ENCODE peak calls at places on chromosome 18, in eight cellular contexts. One of them, this sample, is unnamed.

GRCh38 chr18:42181474-42181873 is 226.4 kb downstream of the PIK3C3 start:
- DNase-seq in breast epithelium: no peak
- DNase-seq in progenitor cell of endocrine pancreas: no peak
- DNase-seq in mammary epithelial cell: no peak
- DNase-seq in fibroblast of mammary gland: no peak
- DNase-seq in pancreas: no peak
- DNase-seq in K562: no peak
- DNase-seq in cardiac fibroblast: no peak
- DNase-seq in this sample: no peak

GRCh38 chr18:995641-996040 is 91.0 kb downstream of the ADCYAP1 start:
- DNase-seq in cardiac fibroblast: peak; percentile 87
- DNase-seq in mammary epithelial cell: peak; percentile 38
- DNase-seq in progenitor cell of endocrine pancreas: no peak
- DNase-seq in K562: no peak
- DNase-seq in fibroblast of mammary gland: peak; percentile 90
- DNase-seq in breast epithelium: no peak
- DNase-seq in pancreas: no peak
- DNase-seq in this sample: no peak

GRCh38 chr18:62018761-62019041 is 125.9 kb upstream of the RNF152 start:
- DNase-seq in cardiac fibroblast: no peak
- DNase-seq in progenitor cell of endocrine pancreas: no peak
- DNase-seq in pancreas: no peak
- DNase-seq in fibroblast of mammary gland: no peak
- DNase-seq in K562: no peak
- DNase-seq in mammary epithelial cell: no peak
- DNase-seq in breast epithelium: no peak
- DNase-seq in this sample: no peak

GRCh38 chr18:80246656-80247402 is 485 bp downstream of the PARD6G start:
- DNase-seq in cardiac fibroblast: no peak
- DNase-seq in pancreas: peak; percentile 46
- DNase-seq in K562: peak; percentile 29
- DNase-seq in breast epithelium: no peak
- DNase-seq in mammary epithelial cell: peak; percentile 65
- DNase-seq in progenitor cell of endocrine pancreas: peak; percentile 28
- DNase-seq in fibroblast of mammary gland: no peak
- DNase-seq in this sample: no peak

GRCh38 chr18:11145413-11146191 is 3.8 kb downstream of the PIEZO2 start:
- DNase-seq in K562: no peak
- DNase-seq in breast epithelium: no peak
- DNase-seq in cardiac fibroblast: no peak
- DNase-seq in pancreas: no peak
- DNase-seq in fibroblast of mammary gland: no peak
- DNase-seq in progenitor cell of endocrine pancreas: no peak
- DNase-seq in mammary epithelial cell: no peak
- DNase-seq in this sample: no peak

GRCh38 chr18:79501006-79501405 is 105.3 kb downstream of the NFATC1 start:
- DNase-seq in progenitor cell of endocrine pancreas: no peak
- DNase-seq in breast epithelium: no peak
- DNase-seq in fibroblast of mammary gland: no peak
- DNase-seq in mammary epithelial cell: no peak
- DNase-seq in cardiac fibroblast: no peak
- DNase-seq in pancreas: no peak
- DNase-seq in K562: no peak
- DNase-seq in this sample: no peak

GRCh38 chr18:55266981-55267380 is 307.7 kb upstream of the CCDC68 start:
- DNase-seq in mammary epithelial cell: no peak
- DNase-seq in progenitor cell of endocrine pancreas: no peak
- DNase-seq in pancreas: no peak
- DNase-seq in breast epithelium: no peak
- DNase-seq in fibroblast of mammary gland: peak; percentile 77
- DNase-seq in cardiac fibroblast: no peak
- DNase-seq in K562: no peak
- DNase-seq in this sample: no peak

GRCh38 chr18:4987452-4988405 is 209.3 kb downstream of the AKAIN1 start:
- DNase-seq in fibroblast of mammary gland: no peak
- DNase-seq in cardiac fibroblast: no peak
- DNase-seq in breast epithelium: no peak
- DNase-seq in progenitor cell of endocrine pancreas: no peak
- DNase-seq in mammary epithelial cell: no peak
- DNase-seq in K562: no peak
- DNase-seq in pancreas: no peak
- DNase-seq in this sample: no peak

GRCh38 chr18:79580481-79581171 is 99.0 kb upstream of the CTDP1 start:
- DNase-seq in fibroblast of mammary gland: no peak
- DNase-seq in breast epithelium: peak; percentile 33
- DNase-seq in cardiac fibroblast: no peak
- DNase-seq in pancreas: peak; percentile 10
- DNase-seq in K562: no peak
- DNase-seq in mammary epithelial cell: no peak
- DNase-seq in progenitor cell of endocrine pancreas: no peak
- DNase-seq in this sample: no peak

GRCh38 chr18:4758980-4759379 is 303.9 kb upstream of the DLGAP1 start:
- DNase-seq in fibroblast of mammary gland: no peak
- DNase-seq in progenitor cell of endocrine pancreas: no peak
- DNase-seq in K562: no peak
- DNase-seq in mammary epithelial cell: peak; percentile 2
- DNase-seq in cardiac fibroblast: no peak
- DNase-seq in breast epithelium: no peak
- DNase-seq in pancreas: no peak
- DNase-seq in this sample: no peak

GRCh38 chr18:23494992-23495391 is 8.3 kb upstream of the RMC1 start:
- DNase-seq in K562: no peak
- DNase-seq in progenitor cell of endocrine pancreas: no peak
- DNase-seq in mammary epithelial cell: peak; percentile 82
- DNase-seq in breast epithelium: no peak
- DNase-seq in fibroblast of mammary gland: no peak
- DNase-seq in cardiac fibroblast: no peak
- DNase-seq in pancreas: no peak
- DNase-seq in this sample: no peak

GRCh38 chr18:22223961-22224322 is 54.6 kb downstream of the GATA6 start:
- DNase-seq in fibroblast of mammary gland: no peak
- DNase-seq in K562: no peak
- DNase-seq in progenitor cell of endocrine pancreas: no peak
- DNase-seq in mammary epithelial cell: no peak
- DNase-seq in pancreas: no peak
- DNase-seq in cardiac fibroblast: no peak
- DNase-seq in breast epithelium: no peak
- DNase-seq in this sample: no peak

GRCh38 chr18:39162013-39162412 is 1596.4 kb upstream of the CELF4 start:
- DNase-seq in pancreas: no peak
- DNase-seq in K562: no peak
- DNase-seq in fibroblast of mammary gland: no peak
- DNase-seq in progenitor cell of endocrine pancreas: no peak
- DNase-seq in mammary epithelial cell: no peak
- DNase-seq in cardiac fibroblast: no peak
- DNase-seq in breast epithelium: no peak
- DNase-seq in this sample: no peak

GRCh38 chr18:24600076-24600654 is 139.7 kb downstream of the HRH4 start:
- DNase-seq in mammary epithelial cell: peak; percentile 45
- DNase-seq in breast epithelium: no peak
- DNase-seq in progenitor cell of endocrine pancreas: no peak
- DNase-seq in K562: peak; percentile 32
- DNase-seq in cardiac fibroblast: peak; percentile 72
- DNase-seq in pancreas: no peak
- DNase-seq in fibroblast of mammary gland: peak; percentile 76
- DNase-seq in this sample: no peak

GRCh38 chr18:76482267-76482666 is 12.8 kb downstream of the ZNF516 start:
- DNase-seq in mammary epithelial cell: no peak
- DNase-seq in K562: no peak
- DNase-seq in fibroblast of mammary gland: no peak
- DNase-seq in progenitor cell of endocrine pancreas: no peak
- DNase-seq in cardiac fibroblast: no peak
- DNase-seq in breast epithelium: no peak
- DNase-seq in pancreas: no peak
- DNase-seq in this sample: no peak

GRCh38 chr18:10015941-10016819 is 102.4 kb downstream of the VAPA start:
- DNase-seq in breast epithelium: no peak
- DNase-seq in progenitor cell of endocrine pancreas: no peak
- DNase-seq in K562: no peak
- DNase-seq in mammary epithelial cell: peak; percentile 54
- DNase-seq in cardiac fibroblast: peak; percentile 98
- DNase-seq in pancreas: no peak
- DNase-seq in fibroblast of mammary gland: peak; percentile 97
- DNase-seq in this sample: no peak

GRCh38 chr18:50287441-50288347 is at the start of gene CXXC1:
- DNase-seq in fibroblast of mammary gland: peak; percentile 100
- DNase-seq in breast epithelium: peak; percentile 96
- DNase-seq in mammary epithelial cell: peak; percentile 99
- DNase-seq in pancreas: peak; percentile 97
- DNase-seq in cardiac fibroblast: peak; percentile 100
- DNase-seq in K562: peak; percentile 90
- DNase-seq in progenitor cell of endocrine pancreas: peak; percentile 97
- DNase-seq in this sample: peak; percentile 94
- TF ChIP-seq CTCF in fibroblast of mammary gland: peak; percentile 26
- TF ChIP-seq CTCF in breast epithelium: peak; percentile 79
- TF ChIP-seq CTCF in mammary epithelial cell: peak; percentile 51
- TF ChIP-seq CTCF in pancreas: peak; percentile 29
- TF ChIP-seq CTCF in cardiac fibroblast: peak; percentile 63
- TF ChIP-seq CTCF in K562: peak; percentile 39
- TF ChIP-seq CTCF in progenitor cell of endocrine pancreas: peak; percentile 71
- TF ChIP-seq CTCF in this sample: peak; percentile 31

DNA sequence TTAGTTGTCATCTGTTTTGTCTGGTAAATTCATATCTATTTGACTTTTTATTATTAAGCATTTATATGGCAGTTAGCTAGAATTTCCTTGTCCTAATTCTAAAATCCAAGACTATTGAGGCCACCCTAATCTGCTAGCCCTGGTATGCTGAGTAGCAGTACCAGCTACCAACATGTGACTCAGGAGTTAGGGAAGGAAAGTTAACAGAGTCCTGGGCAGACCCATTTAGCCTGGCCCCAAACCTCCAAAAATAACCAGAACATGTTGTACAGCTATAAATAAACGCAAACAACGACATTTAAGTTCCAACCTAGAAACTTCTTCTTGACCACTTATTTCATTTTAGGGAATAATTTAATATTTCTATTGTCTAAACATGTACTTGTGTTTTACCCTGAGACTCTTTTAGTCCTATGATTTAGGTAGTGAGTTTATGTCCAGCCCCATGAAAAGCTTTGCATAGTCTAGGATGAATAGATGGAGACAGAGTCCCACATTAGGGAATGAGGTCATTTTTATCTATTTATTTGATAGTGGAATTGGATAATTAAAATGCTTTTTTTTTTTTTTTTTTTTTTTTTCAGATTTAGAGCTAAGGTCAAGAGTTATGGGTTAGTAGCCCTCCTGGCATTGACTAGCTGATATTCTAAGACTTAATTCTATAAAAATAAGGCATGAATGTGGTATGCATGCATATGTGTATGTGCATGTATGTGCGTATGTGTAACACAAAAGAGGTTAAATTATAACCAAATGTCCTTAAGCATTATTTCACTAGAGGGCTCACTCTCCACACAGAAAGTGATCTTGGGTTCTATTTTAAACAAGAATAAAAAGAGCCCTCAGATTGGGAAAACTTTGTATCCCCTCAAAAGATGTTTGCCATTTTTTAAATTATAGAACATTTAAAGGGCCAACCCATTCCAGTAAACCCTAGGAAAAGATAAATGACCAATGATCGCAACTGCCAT is 160.0 kb upstream of the MAPRE2 start:
- DNase-seq in cardiac fibroblast: peak; percentile 6
- DNase-seq in pancreas: no peak
- DNase-seq in breast epithelium: no peak
- DNase-seq in mammary epithelial cell: no peak
- DNase-seq in fibroblast of mammary gland: peak; percentile 33
- DNase-seq in progenitor cell of endocrine pancreas: no peak
- DNase-seq in K562: no peak
- DNase-seq in this sample: no peak
- TF ChIP-seq CTCF in cardiac fibroblast: peak; percentile 17
- TF ChIP-seq CTCF in pancreas: no peak
- TF ChIP-seq CTCF in breast epithelium: no peak
- TF ChIP-seq CTCF in mammary epithelial cell: peak; percentile 30
- TF ChIP-seq CTCF in fibroblast of mammary gland: peak; percentile 29
- TF ChIP-seq CTCF in progenitor cell of endocrine pancreas: peak; percentile 41
- TF ChIP-seq CTCF in K562: no peak
- TF ChIP-seq CTCF in this sample: no peak

GRCh38 chr18:45837283-45838070 is 12.0 kb downstream of the SIGLEC15 start:
- DNase-seq in cardiac fibroblast: peak; percentile 62
- DNase-seq in progenitor cell of endocrine pancreas: peak; percentile 46
- DNase-seq in fibroblast of mammary gland: peak; percentile 43
- DNase-seq in breast epithelium: peak; percentile 69
- DNase-seq in pancreas: peak; percentile 53
- DNase-seq in K562: no peak
- DNase-seq in mammary epithelial cell: no peak
- DNase-seq in this sample: peak; percentile 54
- TF ChIP-seq CTCF in cardiac fibroblast: no peak
- TF ChIP-seq CTCF in progenitor cell of endocrine pancreas: peak; percentile 39
- TF ChIP-seq CTCF in fibroblast of mammary gland: no peak
- TF ChIP-seq CTCF in breast epithelium: no peak
- TF ChIP-seq CTCF in pancreas: no peak
- TF ChIP-seq CTCF in K562: no peak
- TF ChIP-seq CTCF in mammary epithelial cell: peak; percentile 34
- TF ChIP-seq CTCF in this sample: peak; percentile 33

GRCh38 chr18:58144106-58144505 is 100.1 kb downstream of the NEDD4L start:
- DNase-seq in pancreas: no peak
- DNase-seq in progenitor cell of endocrine pancreas: no peak
- DNase-seq in K562: no peak
- DNase-seq in cardiac fibroblast: no peak
- DNase-seq in breast epithelium: no peak
- DNase-seq in mammary epithelial cell: no peak
- DNase-seq in fibroblast of mammary gland: no peak
- DNase-seq in this sample: no peak

GRCh38 chr18:58143391-58143790 is 99.4 kb downstream of the NEDD4L start:
- DNase-seq in cardiac fibroblast: peak; percentile 77
- DNase-seq in breast epithelium: no peak
- DNase-seq in progenitor cell of endocrine pancreas: no peak
- DNase-seq in pancreas: no peak
- DNase-seq in fibroblast of mammary gland: no peak
- DNase-seq in K562: no peak
- DNase-seq in mammary epithelial cell: no peak
- DNase-seq in this sample: no peak

GRCh38 chr18:58146099-58146498 is 102.1 kb downstream of the NEDD4L start:
- DNase-seq in pancreas: no peak
- DNase-seq in progenitor cell of endocrine pancreas: no peak
- DNase-seq in cardiac fibroblast: no peak
- DNase-seq in K562: no peak
- DNase-seq in breast epithelium: no peak
- DNase-seq in fibroblast of mammary gland: no peak
- DNase-seq in mammary epithelial cell: no peak
- DNase-seq in this sample: no peak

GRCh38 chr18:58140366-58141325 is 96.6 kb downstream of the NEDD4L start:
- DNase-seq in breast epithelium: no peak
- DNase-seq in mammary epithelial cell: no peak
- DNase-seq in fibroblast of mammary gland: no peak
- DNase-seq in pancreas: no peak
- DNase-seq in progenitor cell of endocrine pancreas: no peak
- DNase-seq in K562: no peak
- DNase-seq in cardiac fibroblast: no peak
- DNase-seq in this sample: no peak

DNA sequence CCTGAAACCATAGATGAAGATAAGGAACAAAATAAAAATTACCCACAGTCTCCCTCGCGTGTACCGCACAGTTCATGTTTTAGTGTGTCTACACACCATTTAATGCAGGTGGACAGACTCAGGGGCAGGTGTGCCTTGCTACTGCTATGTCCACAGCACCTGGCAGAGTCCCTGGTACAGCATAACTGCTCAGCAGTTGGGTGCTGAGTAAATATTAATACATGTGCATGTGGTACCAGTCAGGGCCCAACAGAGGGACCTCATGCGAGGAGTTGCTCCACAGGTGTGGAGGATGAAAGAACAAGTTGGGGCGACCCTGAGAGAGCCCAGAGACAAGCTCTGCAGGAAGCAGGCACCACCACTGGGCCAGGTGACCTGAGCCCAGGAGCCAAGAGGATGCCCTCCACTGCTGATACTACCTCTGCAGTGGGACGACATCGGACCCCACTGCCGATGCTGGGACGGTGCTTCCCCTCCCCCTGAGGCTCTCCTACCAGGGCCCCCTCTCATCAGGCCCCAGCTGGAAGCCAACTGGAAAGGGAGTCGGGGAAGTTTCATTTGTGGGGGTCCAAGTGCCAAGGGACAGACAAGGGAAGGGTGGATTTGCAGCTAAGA is 100.8 kb downstream of the NEDD4L start:
- DNase-seq in fibroblast of mammary gland: no peak
- DNase-seq in progenitor cell of endocrine pancreas: no peak
- DNase-seq in pancreas: no peak
- DNase-seq in cardiac fibroblast: no peak
- DNase-seq in mammary epithelial cell: no peak
- DNase-seq in K562: no peak
- DNase-seq in breast epithelium: no peak
- DNase-seq in this sample: no peak
- TF ChIP-seq CTCF in fibroblast of mammary gland: no peak
- TF ChIP-seq CTCF in progenitor cell of endocrine pancreas: no peak
- TF ChIP-seq CTCF in pancreas: no peak
- TF ChIP-seq CTCF in cardiac fibroblast: no peak
- TF ChIP-seq CTCF in mammary epithelial cell: peak; percentile 22
- TF ChIP-seq CTCF in K562: no peak
- TF ChIP-seq CTCF in breast epithelium: no peak
- TF ChIP-seq CTCF in this sample: no peak